ENCODE peak calls at places on chromosome 13, in five cellular contexts. One of them, this sample, is unnamed.

GRCh38 chr13:107641574-107641973 is 573.8 kb downstream of the LIG4 start:
- DNase-seq in body of pancreas: no peak
- DNase-seq in stomach: no peak
- DNase-seq in breast epithelium: no peak
- DNase-seq in A549: no peak
- DNase-seq in this sample: no peak

GRCh38 chr13:97395437-97396136 is 38.4 kb upstream of the RAP2A start:
- DNase-seq in body of pancreas: no peak
- DNase-seq in stomach: no peak
- DNase-seq in breast epithelium: no peak
- DNase-seq in A549: peak; percentile 12
- DNase-seq in this sample: no peak

GRCh38 chr13:106917024-106917491 is 349.1 kb upstream of the ARGLU1 start:
- DNase-seq in body of pancreas: no peak
- DNase-seq in stomach: no peak
- DNase-seq in breast epithelium: no peak
- DNase-seq in A549: no peak
- DNase-seq in this sample: peak; percentile 61

GRCh38 chr13:87820221-87820620 is 149.1 kb downstream of the SLITRK5 start:
- DNase-seq in body of pancreas: no peak
- DNase-seq in stomach: no peak
- DNase-seq in breast epithelium: no peak
- DNase-seq in A549: no peak
- DNase-seq in this sample: no peak

GRCh38 chr13:76632388-76633044 is 253.7 kb downstream of the KCTD12 start:
- DNase-seq in body of pancreas: no peak
- DNase-seq in stomach: no peak
- DNase-seq in breast epithelium: no peak
- DNase-seq in A549: no peak
- DNase-seq in this sample: no peak

GRCh38 chr13:106033634-106034033 is 501.8 kb downstream of the EFNB2 start:
- DNase-seq in body of pancreas: no peak
- DNase-seq in stomach: no peak
- DNase-seq in breast epithelium: no peak
- DNase-seq in A549: peak; percentile 27
- DNase-seq in this sample: no peak

GRCh38 chr13:32878172-32878571 is 138.1 kb upstream of the KL start:
- DNase-seq in body of pancreas: no peak
- DNase-seq in stomach: no peak
- DNase-seq in breast epithelium: no peak
- DNase-seq in A549: peak; percentile 25
- DNase-seq in this sample: no peak

GRCh38 chr13:25756251-25756650 is 295.6 kb downstream of the SHISA2 start:
- DNase-seq in body of pancreas: no peak
- DNase-seq in stomach: no peak
- DNase-seq in breast epithelium: no peak
- DNase-seq in A549: no peak
- DNase-seq in this sample: no peak

GRCh38 chr13:81326913-81327312 is 986.0 kb upstream of the SPRY2 start:
- DNase-seq in body of pancreas: no peak
- DNase-seq in stomach: no peak
- DNase-seq in breast epithelium: no peak
- DNase-seq in A549: no peak
- DNase-seq in this sample: no peak

GRCh38 chr13:74061939-74062595 is 72.1 kb downstream of the KLF12 start:
- DNase-seq in body of pancreas: peak; percentile 18
- DNase-seq in stomach: no peak
- DNase-seq in breast epithelium: no peak
- DNase-seq in A549: no peak
- DNase-seq in this sample: no peak

GRCh38 chr13:22198001-22198400 is 527.1 kb downstream of the FGF9 start:
- DNase-seq in body of pancreas: peak; percentile 62
- DNase-seq in stomach: peak; percentile 34
- DNase-seq in breast epithelium: no peak
- DNase-seq in A549: no peak
- DNase-seq in this sample: no peak

GRCh38 chr13:100954430-100955361 is 280.1 kb upstream of the TMTC4 start:
- DNase-seq in body of pancreas: no peak
- DNase-seq in stomach: no peak
- DNase-seq in breast epithelium: no peak
- DNase-seq in A549: no peak
- DNase-seq in this sample: no peak

GRCh38 chr13:48562296-48563066 is 29.6 kb upstream of the RCBTB2 start:
- DNase-seq in body of pancreas: no peak
- DNase-seq in stomach: no peak
- DNase-seq in breast epithelium: no peak
- DNase-seq in A549: no peak
- DNase-seq in this sample: no peak

GRCh38 chr13:34207334-34207733 is 389.4 kb downstream of the RFC3 start:
- DNase-seq in body of pancreas: peak; percentile 32
- DNase-seq in stomach: no peak
- DNase-seq in breast epithelium: no peak
- DNase-seq in A549: peak; percentile 81
- DNase-seq in this sample: peak; percentile 64
- TF ChIP-seq CTCF in body of pancreas: no peak
- TF ChIP-seq CTCF in stomach: no peak
- TF ChIP-seq CTCF in breast epithelium: no peak
- TF ChIP-seq CTCF in A549: no peak
- TF ChIP-seq CTCF in this sample: no peak

DNA sequence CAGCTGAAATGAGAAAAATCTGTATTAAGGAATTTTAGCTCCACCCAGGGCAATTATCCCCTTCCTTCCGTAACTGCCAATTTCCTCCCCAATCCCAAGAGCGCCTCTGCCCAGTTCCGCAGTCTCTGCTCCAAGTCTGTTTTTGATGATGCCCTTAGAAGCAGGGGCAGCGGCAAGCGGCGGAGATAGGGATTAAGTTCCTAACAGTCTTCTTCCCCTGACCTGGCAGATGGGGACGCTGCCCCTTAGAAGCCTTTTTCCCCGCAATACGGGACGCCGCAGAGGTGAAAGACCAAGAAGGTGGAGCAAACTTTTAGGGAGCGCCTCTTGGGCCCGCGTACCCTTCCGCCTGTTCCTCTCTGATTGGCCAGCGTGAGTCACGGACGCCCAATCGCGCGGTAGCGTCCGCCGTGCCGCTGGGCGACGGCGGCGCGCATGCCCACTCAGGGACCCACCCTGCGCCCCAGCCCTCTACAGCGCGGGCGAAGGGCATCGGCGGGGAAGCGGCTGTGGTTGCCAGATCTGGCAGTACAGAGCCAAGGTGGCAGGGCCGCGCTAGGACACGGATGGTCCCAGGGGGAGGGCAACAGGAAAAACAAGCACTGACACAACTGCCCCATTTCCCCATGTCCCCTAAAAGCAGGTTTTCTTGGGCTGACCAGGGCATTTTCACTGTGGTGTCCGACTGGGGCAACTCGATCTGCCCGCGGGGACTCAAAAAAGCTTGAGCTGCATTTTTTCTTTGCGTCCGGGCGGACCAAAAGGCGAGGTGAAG is 825 bp upstream of the TDRD3 start:
- DNase-seq in body of pancreas: peak; percentile 94
- DNase-seq in stomach: peak; percentile 91
- DNase-seq in breast epithelium: peak; percentile 80
- DNase-seq in A549: peak; percentile 92
- DNase-seq in this sample: peak; percentile 96
- TF ChIP-seq POLR2A in body of pancreas: peak; percentile 83
- TF ChIP-seq POLR2A in stomach: no peak
- TF ChIP-seq POLR2A in breast epithelium: peak; percentile 21
- TF ChIP-seq POLR2A in A549: peak; percentile 74
- TF ChIP-seq POLR2A in this sample: no peak

GRCh38 chr13:91355826-91356710 is 8.6 kb downstream of the MIR17HG start:
- DNase-seq in body of pancreas: no peak
- DNase-seq in stomach: no peak
- DNase-seq in breast epithelium: no peak
- DNase-seq in A549: no peak
- DNase-seq in this sample: no peak

GRCh38 chr13:91358384-91358776 is 10.9 kb downstream of the MIR17HG start:
- DNase-seq in body of pancreas: no peak
- DNase-seq in stomach: peak; percentile 28
- DNase-seq in breast epithelium: no peak
- DNase-seq in A549: no peak
- DNase-seq in this sample: no peak

GRCh38 chr13:91356919-91357612 is 9.6 kb downstream of the MIR17HG start:
- DNase-seq in body of pancreas: no peak
- DNase-seq in stomach: no peak
- DNase-seq in breast epithelium: no peak
- DNase-seq in A549: no peak
- DNase-seq in this sample: no peak

GRCh38 chr13:91359071-91359470 is 11.6 kb downstream of the MIR17HG start:
- DNase-seq in body of pancreas: no peak
- DNase-seq in stomach: no peak
- DNase-seq in breast epithelium: no peak
- DNase-seq in A549: no peak
- DNase-seq in this sample: no peak

DNA sequence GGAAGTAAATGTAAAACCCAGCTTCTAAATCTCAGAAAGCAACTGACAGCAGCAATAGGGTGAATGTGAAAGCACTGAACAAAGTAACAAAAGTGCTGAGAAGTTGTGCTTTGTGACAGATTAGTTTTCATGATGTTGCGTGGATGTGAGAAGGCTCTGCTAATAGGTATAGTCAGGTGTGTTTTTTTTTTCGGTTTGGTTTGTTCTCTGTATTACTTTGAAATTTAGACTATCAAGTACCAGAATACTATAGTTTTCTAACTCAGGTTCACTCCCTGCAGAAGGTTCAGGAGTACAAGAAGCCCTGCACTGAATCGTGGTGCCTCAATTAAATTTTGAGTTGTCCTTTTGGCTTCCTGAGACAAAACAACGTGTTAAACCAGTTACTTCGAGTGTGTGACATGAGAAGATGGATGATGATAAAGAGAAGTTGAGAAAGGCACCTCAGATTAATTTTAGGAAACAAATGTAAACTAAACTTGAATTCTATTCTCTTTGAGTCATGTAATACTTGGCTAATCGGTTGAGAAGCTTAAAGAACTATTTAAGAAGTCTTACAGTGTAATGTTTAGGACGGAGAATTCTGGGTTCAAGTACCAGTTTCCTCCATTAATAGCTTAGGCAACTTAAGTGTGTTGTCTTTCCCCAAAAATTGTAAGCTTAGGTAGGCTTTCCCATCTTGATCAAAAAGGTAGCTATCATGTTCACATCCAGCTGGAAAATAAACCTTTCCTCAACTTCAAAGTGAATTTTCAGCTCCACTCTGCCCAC is 10.3 kb downstream of the MIR17HG start:
- DNase-seq in body of pancreas: no peak
- DNase-seq in stomach: no peak
- DNase-seq in breast epithelium: no peak
- DNase-seq in A549: no peak
- DNase-seq in this sample: no peak
- H3K4me1 ChIP-seq in body of pancreas: peaks cover 22% of the 10 kb centered on the region
- H3K4me1 ChIP-seq in stomach: no peaks in the 10 kb centered on the region
- H3K4me1 ChIP-seq in breast epithelium: no peaks in the 10 kb centered on the region
- H3K4me1 ChIP-seq in A549: peaks cover 25% of the 10 kb centered on the region
- H3K4me1 ChIP-seq in this sample: peaks cover 7% of the 10 kb centered on the region

DNA sequence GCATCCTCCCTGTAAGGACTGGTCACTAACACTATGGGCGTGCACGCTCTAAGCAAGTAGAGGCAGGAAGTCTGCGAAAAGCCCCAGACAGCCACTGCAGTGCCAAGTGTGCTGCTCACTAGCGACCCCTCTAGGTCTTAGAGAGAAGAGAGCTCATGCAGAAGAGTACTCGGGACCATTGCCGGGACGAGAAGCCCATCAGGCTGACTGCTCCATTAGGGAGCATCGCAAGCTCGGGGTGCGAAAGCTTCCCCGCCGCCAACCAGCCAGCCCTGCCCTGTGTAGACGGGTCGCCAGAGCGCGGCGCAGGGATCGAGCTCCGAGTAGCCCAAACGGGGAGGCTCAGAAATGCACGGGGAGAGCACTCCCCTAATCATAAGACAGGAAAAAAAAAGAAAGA is 16.6 kb downstream of the POU4F1 start:
- DNase-seq in body of pancreas: no peak
- DNase-seq in stomach: no peak
- DNase-seq in breast epithelium: no peak
- DNase-seq in A549: no peak
- DNase-seq in this sample: no peak
- TF ChIP-seq CTCF in body of pancreas: no peak
- TF ChIP-seq CTCF in stomach: no peak
- TF ChIP-seq CTCF in breast epithelium: no peak
- TF ChIP-seq CTCF in A549: no peak
- TF ChIP-seq CTCF in this sample: no peak

DNA sequence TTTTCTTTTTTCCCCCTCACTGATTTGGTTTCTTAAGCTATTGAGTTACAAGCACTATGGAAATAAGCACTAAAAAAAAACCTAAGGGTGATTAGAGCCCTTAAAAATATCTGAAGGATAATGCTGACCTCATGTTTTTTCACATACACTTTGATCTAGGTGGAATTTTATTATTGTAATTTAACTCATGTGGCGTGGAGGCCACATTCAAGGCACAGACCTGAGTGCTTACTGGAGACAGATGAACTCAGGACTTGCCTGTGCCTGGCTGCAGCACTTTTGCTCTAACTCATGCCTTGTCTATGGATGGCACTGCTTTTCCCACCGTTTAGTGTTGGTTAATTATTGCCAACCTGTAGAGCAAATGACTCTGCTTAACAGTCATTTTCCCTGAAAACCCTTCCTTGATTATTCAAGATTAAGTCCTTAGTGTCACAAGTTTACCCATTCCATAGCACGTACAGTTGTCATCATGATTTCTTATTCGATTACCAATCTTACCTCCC is 541.4 kb downstream of the GPC6 start:
- DNase-seq in body of pancreas: no peak
- DNase-seq in stomach: no peak
- DNase-seq in breast epithelium: no peak
- DNase-seq in A549: peak; percentile 9
- DNase-seq in this sample: no peak
- TF ChIP-seq POLR2A in body of pancreas: no peak
- TF ChIP-seq POLR2A in stomach: no peak
- TF ChIP-seq POLR2A in breast epithelium: no peak
- TF ChIP-seq POLR2A in A549: no peak
- TF ChIP-seq POLR2A in this sample: no peak

GRCh38 chr13:110336108-110336507 is 29.0 kb downstream of the COL4A2 start:
- DNase-seq in body of pancreas: no peak
- DNase-seq in stomach: no peak
- DNase-seq in breast epithelium: no peak
- DNase-seq in A549: no peak
- DNase-seq in this sample: no peak

GRCh38 chr13:110336681-110337080 is 29.6 kb downstream of the COL4A2 start:
- DNase-seq in body of pancreas: no peak
- DNase-seq in stomach: no peak
- DNase-seq in breast epithelium: no peak
- DNase-seq in A549: no peak
- DNase-seq in this sample: peak; percentile 64

GRCh38 chr13:110338441-110339101 is 31.5 kb downstream of the COL4A2 start:
- DNase-seq in body of pancreas: no peak
- DNase-seq in stomach: no peak
- DNase-seq in breast epithelium: peak; percentile 71
- DNase-seq in A549: no peak
- DNase-seq in this sample: no peak

GRCh38 chr13:110339263-110339662 is 32.2 kb downstream of the COL4A2 start:
- DNase-seq in body of pancreas: no peak
- DNase-seq in stomach: no peak
- DNase-seq in breast epithelium: no peak
- DNase-seq in A549: no peak
- DNase-seq in this sample: no peak

GRCh38 chr13:110337287-110337686 is 30.2 kb downstream of the COL4A2 start:
- DNase-seq in body of pancreas: no peak
- DNase-seq in stomach: no peak
- DNase-seq in breast epithelium: no peak
- DNase-seq in A549: no peak
- DNase-seq in this sample: no peak
- H3K4me1 ChIP-seq in body of pancreas: peaks cover 14% of the 10 kb centered on the region
- H3K4me1 ChIP-seq in stomach: peaks cover 32% of the 10 kb centered on the region
- H3K4me1 ChIP-seq in breast epithelium: peaks cover 16% of the 10 kb centered on the region
- H3K4me1 ChIP-seq in A549: peaks cover under 1% of the 10 kb centered on the region
- H3K4me1 ChIP-seq in this sample: peaks cover 94% of the 10 kb centered on the region

GRCh38 chr13:66689037-66689619 is 541.0 kb downstream of the PCDH9 start:
- DNase-seq in body of pancreas: no peak
- DNase-seq in stomach: no peak
- DNase-seq in breast epithelium: no peak
- DNase-seq in A549: peak; percentile 14
- DNase-seq in this sample: no peak
- TF ChIP-seq CTCF in body of pancreas: no peak
- TF ChIP-seq CTCF in stomach: no peak
- TF ChIP-seq CTCF in breast epithelium: no peak
- TF ChIP-seq CTCF in A549: peak; percentile 26
- TF ChIP-seq CTCF in this sample: peak; percentile 16